ENCODE peak calls at places on chromosomes 7 and 10, in four cellular contexts. One of them, this sample, is unnamed.

GRCh38 chr7:158733762-158734494 is 29.3 kb upstream of the NCAPG2 start:
- DNase-seq in naive thymus-derived CD8-positive, alpha-beta T cell: no peak
- DNase-seq in left ventricle myocardium inferior: no peak
- DNase-seq in NCI-H774: no peak
- DNase-seq in this sample: no peak

GRCh38 chr7:81234896-81235295 is 316.0 kb upstream of the SEMA3C start:
- DNase-seq in left ventricle myocardium inferior: no peak
- DNase-seq in NCI-H774: no peak
- DNase-seq in naive thymus-derived CD8-positive, alpha-beta T cell: no peak
- DNase-seq in this sample: no peak

GRCh38 chr10:63388421-63389031 is 77.3 kb downstream of the JMJD1C start:
- DNase-seq in naive thymus-derived CD8-positive, alpha-beta T cell: no peak
- DNase-seq in NCI-H774: no peak
- DNase-seq in left ventricle myocardium inferior: no peak
- DNase-seq in this sample: no peak

GRCh38 chr10:49621561-49621960 is 7.7 kb downstream of the CHAT start:
- DNase-seq in naive thymus-derived CD8-positive, alpha-beta T cell: no peak
- DNase-seq in left ventricle myocardium inferior: no peak
- DNase-seq in NCI-H774: no peak
- DNase-seq in this sample: no peak

GRCh38 chr10:123771877-123772644 is 105.9 kb downstream of the GPR26 start:
- DNase-seq in left ventricle myocardium inferior: no peak
- DNase-seq in naive thymus-derived CD8-positive, alpha-beta T cell: no peak
- DNase-seq in NCI-H774: no peak
- DNase-seq in this sample: no peak

GRCh38 chr7:42219447-42219846 is 17.6 kb downstream of the GLI3 start:
- DNase-seq in naive thymus-derived CD8-positive, alpha-beta T cell: no peak
- DNase-seq in NCI-H774: no peak
- DNase-seq in left ventricle myocardium inferior: no peak
- DNase-seq in this sample: no peak

GRCh38 chr10:86411281-86411841 is 44.8 kb upstream of the GRID1 start:
- DNase-seq in left ventricle myocardium inferior: no peak
- DNase-seq in NCI-H774: no peak
- DNase-seq in naive thymus-derived CD8-positive, alpha-beta T cell: no peak
- DNase-seq in this sample: peak; percentile 11

GRCh38 chr10:90245623-90246022 is 544.2 kb downstream of the KIF20B start:
- DNase-seq in naive thymus-derived CD8-positive, alpha-beta T cell: no peak
- DNase-seq in left ventricle myocardium inferior: no peak
- DNase-seq in NCI-H774: no peak
- DNase-seq in this sample: no peak

GRCh38 chr10:102675887-102676616 is 31.8 kb downstream of the TRIM8 start:
- DNase-seq in left ventricle myocardium inferior: no peak
- DNase-seq in NCI-H774: no peak
- DNase-seq in naive thymus-derived CD8-positive, alpha-beta T cell: no peak
- DNase-seq in this sample: no peak

GRCh38 chr7:116542618-116543017 is 17.8 kb downstream of the CAV1 start:
- DNase-seq in left ventricle myocardium inferior: no peak
- DNase-seq in NCI-H774: no peak
- DNase-seq in naive thymus-derived CD8-positive, alpha-beta T cell: no peak
- DNase-seq in this sample: no peak

GRCh38 chr7:1676550-1677071 is 6.5 kb downstream of the ELFN1 start:
- DNase-seq in naive thymus-derived CD8-positive, alpha-beta T cell: no peak
- DNase-seq in NCI-H774: no peak
- DNase-seq in left ventricle myocardium inferior: no peak
- DNase-seq in this sample: no peak

GRCh38 chr10:6738464-6738824 is 158.4 kb upstream of the PRKCQ start:
- DNase-seq in NCI-H774: no peak
- DNase-seq in left ventricle myocardium inferior: no peak
- DNase-seq in naive thymus-derived CD8-positive, alpha-beta T cell: no peak
- DNase-seq in this sample: no peak

GRCh38 chr10:92123031-92123450 is 167.8 kb downstream of the CPEB3 start:
- DNase-seq in NCI-H774: no peak
- DNase-seq in left ventricle myocardium inferior: no peak
- DNase-seq in naive thymus-derived CD8-positive, alpha-beta T cell: no peak
- DNase-seq in this sample: no peak

GRCh38 chr10:44343836-44344235 is 41.1 kb downstream of the CXCL12 start:
- DNase-seq in NCI-H774: no peak
- DNase-seq in left ventricle myocardium inferior: no peak
- DNase-seq in naive thymus-derived CD8-positive, alpha-beta T cell: no peak
- DNase-seq in this sample: no peak

GRCh38 chr7:124106575-124106974 is 73.7 kb upstream of the TMEM229A start:
- DNase-seq in naive thymus-derived CD8-positive, alpha-beta T cell: no peak
- DNase-seq in NCI-H774: no peak
- DNase-seq in left ventricle myocardium inferior: no peak
- DNase-seq in this sample: no peak

GRCh38 chr7:132249591-132249971 is 326.7 kb downstream of the PLXNA4 start:
- DNase-seq in left ventricle myocardium inferior: no peak
- DNase-seq in naive thymus-derived CD8-positive, alpha-beta T cell: no peak
- DNase-seq in NCI-H774: no peak
- DNase-seq in this sample: no peak

GRCh38 chr7:82317760-82318159 is 125.8 kb downstream of the CACNA2D1 start:
- DNase-seq in NCI-H774: no peak
- DNase-seq in left ventricle myocardium inferior: no peak
- DNase-seq in naive thymus-derived CD8-positive, alpha-beta T cell: no peak
- DNase-seq in this sample: no peak

GRCh38 chr7:27165089-27165654 is at the start of gene HOXA9:
- DNase-seq in naive thymus-derived CD8-positive, alpha-beta T cell: no peak
- DNase-seq in NCI-H774: no peak
- DNase-seq in left ventricle myocardium inferior: peak; percentile 32
- DNase-seq in this sample: no peak

GRCh38 chr10:48577158-48577557 is 27.7 kb downstream of the ARHGAP22 start:
- DNase-seq in naive thymus-derived CD8-positive, alpha-beta T cell: no peak
- DNase-seq in NCI-H774: no peak
- DNase-seq in left ventricle myocardium inferior: no peak
- DNase-seq in this sample: no peak

GRCh38 chr10:110505130-110505815 is 7.6 kb downstream of the DUSP5 start:
- DNase-seq in naive thymus-derived CD8-positive, alpha-beta T cell: no peak
- DNase-seq in left ventricle myocardium inferior: no peak
- DNase-seq in NCI-H774: no peak
- DNase-seq in this sample: no peak

GRCh38 chr7:112630565-112630964 is 149.8 kb downstream of the LSMEM1 start:
- DNase-seq in left ventricle myocardium inferior: no peak
- DNase-seq in NCI-H774: no peak
- DNase-seq in naive thymus-derived CD8-positive, alpha-beta T cell: no peak
- DNase-seq in this sample: no peak

GRCh38 chr7:918118-918425 is 36.4 kb downstream of the ADAP1 start:
- DNase-seq in naive thymus-derived CD8-positive, alpha-beta T cell: no peak
- DNase-seq in NCI-H774: no peak
- DNase-seq in left ventricle myocardium inferior: no peak
- DNase-seq in this sample: no peak

GRCh38 chr7:151024435-151025056 is at the start of gene ATG9B:
- DNase-seq in naive thymus-derived CD8-positive, alpha-beta T cell: no peak
- DNase-seq in left ventricle myocardium inferior: no peak
- DNase-seq in NCI-H774: no peak
- DNase-seq in this sample: no peak

GRCh38 chr7:112533591-112533990 is 52.8 kb downstream of the LSMEM1 start:
- DNase-seq in naive thymus-derived CD8-positive, alpha-beta T cell: no peak
- DNase-seq in left ventricle myocardium inferior: no peak
- DNase-seq in NCI-H774: no peak
- DNase-seq in this sample: no peak

GRCh38 chr7:74083928-74084721 is 521 bp downstream of the LIMK1 start:
- DNase-seq in left ventricle myocardium inferior: peak; percentile 40
- DNase-seq in naive thymus-derived CD8-positive, alpha-beta T cell: no peak
- DNase-seq in NCI-H774: peak; percentile 43
- DNase-seq in this sample: no peak

GRCh38 chr10:124824507-124824906 is 22.9 kb downstream of the ABRAXAS2 start:
- DNase-seq in left ventricle myocardium inferior: no peak
- DNase-seq in NCI-H774: no peak
- DNase-seq in naive thymus-derived CD8-positive, alpha-beta T cell: no peak
- DNase-seq in this sample: no peak

This sample was measured in activated CD4-positive, alpha-beta T cell treated with anti-CD3 and anti-CD28 coated beads, Interleukin-2, amount 50 U/mL, for 1 hour.